ENCODE peak calls at places on chromosomes 1 and 21, in seven cellular contexts. J is transverse colon, Q is A549, G is ovary, K is tibial nerve, T is K562, V is esophagus muscularis mucosa. I is an unnamed sample.

GRCh38 chr1:52952112-52952511 is 25.0 kb downstream of the SCP2 start:
- DNase-seq in J (no peak), Q (no peak), G (no peak), K (no peak), T (no peak), V (no peak), I (no peak)

GRCh38 chr1:197692965-197693364 is 82.3 kb downstream of the DENND1B start:
- DNase-seq in J (no peak), Q (no peak), G (no peak), K (no peak), T (no peak), V (no peak), I (no peak)

GRCh38 chr21:42925114-42925907 is at the start of gene ERVH48-1:
- DNase-seq in J (no peak), Q (no peak), G (no peak), K (no peak), T (no peak), V (no peak), I (no peak)

GRCh38 chr1:31861346-31861745 is 45.5 kb upstream of the SPOCD1 start:
- DNase-seq in J (no peak), Q (no peak), G (no peak), K (no peak), T (no peak), V (no peak), I (no peak)

GRCh38 chr1:20375563-20375962 is 84.9 kb downstream of the VWA5B1 start:
- DNase-seq in J (no peak), Q (no peak), G (no peak), K (no peak), T (no peak), V (no peak), I (no peak)

GRCh38 chr1:19450811-19451564 is 34.4 kb downstream of the CAPZB start:
- DNase-seq in J (no peak), Q (peak; percentile 57), G (peak; percentile 68), K (no peak), T (no peak), V (no peak), I (no peak)

GRCh38 chr21:21045538-21045937 is 47.3 kb downstream of the NCAM2 start:
- DNase-seq in J (no peak), Q (no peak), G (no peak), K (no peak), T (no peak), V (no peak), I (no peak)

GRCh38 chr1:220528049-220528678 is at the start of gene MARK1:
- DNase-seq in J (peak; percentile 58), Q (peak; percentile 31), G (peak; percentile 35), K (peak; percentile 17), T (peak; percentile 20), V (no peak), I (peak; percentile 38)

GRCh38 chr21:46096997-46097825 is 701 bp upstream of the COL6A2 start:
- DNase-seq in J (peak; percentile 8), Q (no peak), G (peak; percentile 51), K (no peak), T (no peak), V (peak; percentile 91), I (peak; percentile 24)

GRCh38 chr1:101797722-101798121 is 199.0 kb downstream of the OLFM3 start:
- DNase-seq in J (no peak), Q (no peak), G (no peak), K (no peak), T (no peak), V (no peak), I (no peak)

GRCh38 chr21:45541221-45542039 is 810 bp downstream of the SLC19A1 start:
- DNase-seq in J (peak; percentile 87), Q (peak; percentile 80), G (peak; percentile 68), K (peak; percentile 52), T (peak; percentile 97), V (no peak), I (peak; percentile 83)

GRCh38 chr1:181128592-181129497 is 40.3 kb downstream of the IER5 start:
- DNase-seq in J (peak; percentile 58), Q (no peak), G (no peak), K (no peak), T (peak; percentile 58), V (no peak), I (no peak)

GRCh38 chr1:111656093-111657017 is 36.8 kb downstream of the RAP1A start:
- DNase-seq in J (peak; percentile 26), Q (peak; percentile 30), G (peak; percentile 64), K (no peak), T (peak; percentile 36), V (no peak), I (no peak)

GRCh38 chr1:6438047-6438525 is 13.5 kb downstream of the ESPN start:
- DNase-seq in J (peak; percentile 71), Q (peak; percentile 76), G (peak; percentile 63), K (peak; percentile 42), T (peak; percentile 79), V (no peak), I (peak; percentile 69)

GRCh38 chr21:35716886-35717285 is 343.4 kb downstream of the SETD4 start:
- DNase-seq in J (no peak), Q (no peak), G (no peak), K (no peak), T (no peak), V (no peak), I (no peak)

GRCh38 chr1:207868252-207868768 is 42.6 kb downstream of the CD34 start:
- DNase-seq in J (peak; percentile 60), Q (no peak), G (peak; percentile 71), K (peak; percentile 48), T (peak; percentile 60), V (no peak), I (peak; percentile 78)

GRCh38 chr1:78603206-78603605 is 17.0 kb upstream of the IFI44L start:
- DNase-seq in J (no peak), Q (no peak), G (no peak), K (no peak), T (no peak), V (no peak), I (no peak)

GRCh38 chr1:38300616-38301015 is 254.0 kb upstream of the POU3F1 start:
- DNase-seq in J (no peak), Q (no peak), G (no peak), K (no peak), T (no peak), V (peak; percentile 72), I (no peak)

GRCh38 chr21:33369586-33369985 is 33.6 kb upstream of the IFNGR2 start:
- DNase-seq in J (peak; percentile 1), Q (no peak), G (no peak), K (no peak), T (no peak), V (no peak), I (no peak)
- TF ChIP-seq EP300 in J (no peak), Q (no peak), G (no peak), K (no peak), T (no peak), V (no peak), I (no peak)

DNA sequence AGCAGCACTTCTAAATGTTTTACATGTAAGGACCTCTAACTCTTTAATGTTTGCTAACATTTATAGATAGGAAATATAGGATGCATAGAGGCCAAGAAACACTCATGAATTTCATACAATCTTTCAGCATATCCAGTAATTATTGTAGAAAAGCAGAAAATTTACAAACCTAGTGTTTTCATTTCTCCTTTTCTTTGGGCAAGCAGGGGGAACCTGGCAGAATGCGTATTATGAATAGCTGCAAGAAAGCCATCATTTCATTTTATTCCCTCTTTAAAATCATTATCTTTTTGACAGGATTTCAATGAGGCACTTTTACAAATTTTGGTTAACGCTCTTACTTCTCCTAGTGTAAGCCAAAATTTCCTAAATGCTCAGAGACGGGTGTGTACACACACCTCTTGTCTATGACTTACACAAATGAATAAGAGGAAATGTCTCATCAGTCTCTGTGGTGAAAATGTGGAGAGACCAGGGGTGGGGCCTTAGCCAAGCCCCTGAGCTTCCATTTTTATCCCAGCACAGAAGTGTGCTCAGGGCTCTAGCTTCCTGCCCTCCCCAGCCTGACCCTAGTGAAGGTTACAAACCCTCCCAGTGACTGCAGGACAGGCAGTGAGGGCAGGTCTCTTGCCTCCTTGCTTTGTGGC is 91.6 kb downstream of the LRRC8C start:
- DNase-seq in J (peak; percentile 11), Q (no peak), G (no peak), K (no peak), T (no peak), V (no peak), I (no peak)
- TF ChIP-seq POLR2A in J (no peak), Q (no peak), G (no peak), K (no peak), T (no peak), V (no peak), I (no peak)

GRCh38 chr1:43388613-43389012 is 987 bp downstream of the MED8 start:
- DNase-seq in J (no peak), Q (no peak), G (no peak), K (no peak), T (no peak), V (no peak), I (no peak)

GRCh38 chr1:43392702-43393101 is 3.0 kb downstream of the SZT2 start:
- DNase-seq in J (no peak), Q (no peak), G (no peak), K (no peak), T (no peak), V (no peak), I (no peak)

GRCh38 chr1:43386676-43387075 is 2.9 kb downstream of the MED8 start:
- DNase-seq in J (no peak), Q (no peak), G (no peak), K (no peak), T (no peak), V (no peak), I (no peak)

GRCh38 chr1:43388021-43388575 is 1.5 kb downstream of the MED8 start:
- DNase-seq in J (no peak), Q (no peak), G (no peak), K (no peak), T (no peak), V (no peak), I (no peak)

DNA sequence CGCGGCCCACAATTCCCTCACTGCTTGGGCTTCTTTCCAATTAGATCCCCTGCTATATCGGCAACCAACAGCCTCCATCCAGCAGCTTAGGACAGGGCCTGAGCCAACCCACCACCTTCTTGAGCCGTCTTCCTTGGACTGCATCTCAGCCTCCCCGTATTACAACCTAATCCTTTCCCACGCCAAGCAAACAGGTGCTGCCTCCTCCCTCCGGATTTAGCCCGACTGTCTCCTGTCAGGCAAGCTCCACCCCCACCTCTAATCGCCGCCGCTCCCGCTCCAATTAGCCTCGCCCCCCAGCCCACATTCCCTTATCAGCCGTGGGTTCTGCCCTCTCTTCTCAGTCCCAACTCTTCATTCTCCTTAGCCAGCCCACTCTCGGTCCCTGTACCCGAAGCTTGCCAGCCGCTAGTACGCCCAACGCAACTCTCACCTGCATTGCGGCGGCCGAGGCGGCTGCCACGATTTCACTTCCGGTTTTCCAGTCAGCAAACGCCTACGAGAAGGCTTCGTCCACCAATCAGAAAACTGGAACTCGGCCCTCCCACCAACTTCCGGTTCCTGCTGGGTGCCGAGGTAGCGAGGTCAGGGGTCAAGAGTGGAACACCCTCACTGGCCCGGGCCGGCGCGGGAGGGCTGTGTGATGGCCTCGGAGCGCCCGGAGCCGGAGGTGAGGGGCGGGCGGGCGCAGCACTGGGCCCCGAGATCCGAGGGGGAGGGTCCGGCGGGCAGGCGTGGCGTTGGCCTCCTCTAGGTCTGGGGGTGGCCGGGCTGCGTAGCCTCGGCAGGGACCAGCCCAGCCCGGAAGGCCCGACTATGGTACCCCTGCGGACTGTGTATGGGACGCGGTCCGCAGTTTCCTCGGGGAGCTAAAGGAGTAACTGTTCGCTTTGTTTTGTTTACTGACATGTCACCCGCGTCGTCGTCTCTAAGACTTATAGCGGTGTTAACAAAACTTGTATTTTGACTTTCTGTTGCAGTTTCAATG is at the start of the genes MED8 and SZT2:
- DNase-seq in J (peak; percentile 97), Q (peak; percentile 88), G (peak; percentile 97), K (peak; percentile 95), T (peak; percentile 99), V (peak; percentile 99), I (peak; percentile 98)
- TF ChIP-seq EP300 in J (no peak), Q (no peak), G (no peak), K (peak; percentile 91), T (peak; percentile 24), V (no peak), I (no peak)

GRCh38 chr1:9823693-9823942 is 147 bp downstream of the CLSTN1 start:
- DNase-seq in J (no peak), Q (no peak), G (no peak), K (no peak), T (no peak), V (no peak), I (no peak)
- TF ChIP-seq POLR2A in J (no peak), Q (peak; percentile 69), G (peak; percentile 69), K (peak; percentile 24), T (peak; percentile 47), V (no peak), I (no peak)